ENCODE peak calls at places on chromosomes 3 and 15, in eight cellular contexts. A, I, W, J, V, R, O and L are unnamed samples.

GRCh38 chr3:195774917-195775316 is 36.8 kb downstream of the MUC4 start:
- DNase-seq in I (peak), R (no peak), J (no peak), A (peak), V (no peak), W (no peak), O (peak), L (peak)

GRCh38 chr3:177466076-177466475 is 268.8 kb upstream of the TBL1XR1 start:
- DNase-seq in W (no peak), J (no peak), V (peak), I (no peak), A (no peak), O (no peak), R (no peak), L (peak)

GRCh38 chr15:66124626-66125025 is 128.9 kb downstream of the MEGF11 start:
- DNase-seq in O (no peak), I (no peak), W (no peak), R (no peak), A (no peak), V (no peak), J (no peak), L (no peak)

GRCh38 chr3:100023150-100023549 is 91.2 kb downstream of the FILIP1L start:
- DNase-seq in A (no peak), O (peak), I (no peak), W (no peak), R (no peak), V (peak), J (no peak), L (no peak)

GRCh38 chr3:123031051-123031450 is 3.5 kb upstream of the SEMA5B start:
- DNase-seq in A (no peak), W (no peak), J (no peak), O (no peak), I (no peak), V (no peak), R (no peak), L (no peak)

GRCh38 chr3:39592306-39592705 is 124.8 kb downstream of the MOBP start:
- DNase-seq in R (no peak), A (no peak), V (no peak), O (no peak), I (no peak), J (no peak), W (no peak), L (no peak)

GRCh38 chr15:89772933-89773583 is 3.1 kb upstream of the MESP2 start:
- DNase-seq in A (peak), R (no peak), W (no peak), V (peak), O (peak), I (no peak), J (no peak), L (peak)

GRCh38 chr15:81050259-81050658 is 49.5 kb downstream of the TLNRD1 start:
- DNase-seq in A (no peak), W (no peak), R (no peak), O (no peak), I (no peak), J (no peak), V (no peak), L (no peak)

GRCh38 chr15:68412218-68412617 is 19.7 kb downstream of the ITGA11 start:
- DNase-seq in I (no peak), V (no peak), O (no peak), W (no peak), R (peak), J (no peak), A (no peak), L (no peak)

GRCh38 chr3:66536791-66537190 is 36.0 kb upstream of the LRIG1 start:
- DNase-seq in A (no peak), W (no peak), V (no peak), J (no peak), R (no peak), O (no peak), I (no peak), L (no peak)

GRCh38 chr3:16508591-16508995 is 4.9 kb downstream of the RFTN1 start:
- DNase-seq in A (no peak), R (no peak), V (peak), J (no peak), W (no peak), O (no peak), I (no peak), L (peak)

GRCh38 chr3:112734718-112735350 is 93.9 kb upstream of the CCDC80 start:
- DNase-seq in R (no peak), J (no peak), A (peak), O (peak), W (no peak), I (peak), V (peak), L (peak)

GRCh38 chr15:27853624-27854455 is 245.3 kb downstream of the OCA2 start:
- DNase-seq in V (no peak), R (peak), W (no peak), J (no peak), I (no peak), O (no peak), A (no peak), L (no peak)

GRCh38 chr3:101155828-101156227 is 162.6 kb upstream of the ABI3BP start:
- DNase-seq in J (no peak), O (no peak), A (peak), I (no peak), W (no peak), R (no peak), V (no peak), L (no peak)

GRCh38 chr3:151925876-151926275 is 52.4 kb downstream of the SUCNR1 start:
- DNase-seq in O (peak), J (no peak), I (no peak), V (peak), A (peak), W (no peak), R (no peak), L (peak)

GRCh38 chr3:93861021-93861420 is 112.7 kb downstream of the PROS1 start:
- DNase-seq in R (no peak), J (no peak), A (no peak), O (no peak), I (no peak), W (no peak), V (no peak), L (no peak)

GRCh38 chr3:36864180-36865053 is 80.4 kb downstream of the TRANK1 start:
- DNase-seq in V (no peak), R (no peak), A (no peak), O (no peak), I (no peak), W (no peak), J (no peak), L (peak)

GRCh38 chr3:58271901-58272501 is 34.0 kb upstream of the RPP14 start:
- DNase-seq in W (peak), I (no peak), A (peak), R (no peak), V (peak), O (peak), J (no peak), L (peak)

GRCh38 chr3:194539498-194539897 is 52.7 kb upstream of the ATP13A3 start:
- DNase-seq in R (no peak), O (no peak), I (no peak), W (no peak), V (no peak), A (no peak), J (no peak), L (no peak)

GRCh38 chr15:79431636-79432344 is at the start of gene MINAR1:
- DNase-seq in I (no peak), R (no peak), V (peak), O (peak), W (no peak), A (peak), J (no peak), L (peak)

GRCh38 chr3:29560031-29560430 is 279.2 kb downstream of the RBMS3 start:
- DNase-seq in W (no peak), J (no peak), R (no peak), V (no peak), A (no peak), I (no peak), O (no peak), L (no peak)

GRCh38 chr15:23644829-23645228 is 2.8 kb downstream of the MAGEL2 start:
- DNase-seq in I (no peak), O (no peak), W (no peak), J (no peak), V (no peak), A (no peak), R (no peak), L (no peak)

GRCh38 chr15:36499751-36500389 is 79.6 kb upstream of the CDIN1 start:
- DNase-seq in O (no peak), A (peak), V (peak), R (no peak), I (no peak), W (no peak), J (no peak), L (peak)

GRCh38 chr15:45795487-45796069 is 160.7 kb downstream of the SQOR start:
- DNase-seq in W (no peak), A (peak), O (peak), J (no peak), I (peak), R (no peak), V (no peak), L (peak)

GRCh38 chr3:100725935-100726334 is 16.6 kb downstream of the TFG start:
- DNase-seq in O (no peak), A (no peak), R (no peak), I (peak), J (no peak), W (peak), V (no peak), L (no peak)

DNA sequence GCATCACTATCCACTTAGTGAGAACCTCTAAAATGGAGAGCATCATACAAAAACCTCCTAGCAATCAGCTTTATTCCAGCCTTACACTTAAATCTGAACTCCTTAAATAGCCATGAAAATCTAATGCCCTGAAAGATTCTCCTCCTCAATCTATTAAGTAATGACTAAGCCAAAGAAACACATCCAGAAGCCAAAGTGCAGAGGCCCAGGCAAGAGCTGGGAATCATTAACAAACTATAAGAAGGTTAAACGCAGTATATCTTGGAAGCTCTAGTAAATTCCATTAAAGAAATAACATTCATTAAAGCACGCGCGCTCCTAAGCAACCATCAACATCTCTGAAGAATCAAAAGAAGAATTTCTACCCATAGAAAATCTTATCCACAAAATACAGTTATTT is 29.5 kb downstream of the MB21D2 start:
- DNase-seq in W (no peak), I (peak), A (no peak), V (peak), J (no peak), O (no peak), R (no peak), L (no peak)
- H3K4me3 ChIP-seq in W (no peak), I (no peak), A (no peak), V (no peak), J (no peak), O (no peak), R (no peak), L (no peak)

DNA sequence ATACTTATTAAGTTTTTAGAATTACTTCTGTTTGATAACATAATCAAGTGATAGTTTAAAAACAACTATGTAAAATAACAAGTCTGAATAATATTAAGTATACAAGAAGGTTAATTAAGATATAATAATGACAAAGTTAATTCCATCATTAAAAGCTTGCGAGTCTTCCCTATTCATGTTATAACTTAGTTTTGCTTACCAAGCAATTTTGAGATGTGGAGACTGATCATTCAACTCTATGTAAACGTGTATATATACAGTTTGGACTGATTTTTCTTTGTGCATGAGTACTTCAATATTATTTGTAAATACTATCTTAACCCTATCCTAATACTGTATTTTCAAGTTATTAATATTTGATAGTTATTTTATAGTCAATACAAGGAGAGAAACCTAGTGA is 870.9 kb downstream of the GBE1 start:
- DNase-seq in R (no peak), V (no peak), W (no peak), O (no peak), A (no peak), J (no peak), I (no peak), L (no peak)
- H3K4me3 ChIP-seq in R (no peak), V (no peak), W (no peak), O (no peak), A (no peak), J (no peak), I (no peak), L (no peak)

GRCh38 chr15:43127752-43128151 is 5.6 kb upstream of the TMEM62 start:
- DNase-seq in R (no peak), I (peak), A (no peak), V (no peak), O (peak), J (no peak), W (no peak), L (no peak)

GRCh38 chr15:43121863-43122262 is 11.5 kb upstream of the TMEM62 start:
- DNase-seq in W (no peak), I (no peak), V (no peak), J (no peak), R (no peak), A (no peak), O (no peak), L (no peak)

GRCh38 chr15:43126358-43126757 is 7.0 kb upstream of the TMEM62 start:
- DNase-seq in O (no peak), A (no peak), I (peak), J (no peak), W (no peak), R (no peak), V (no peak), L (no peak)

GRCh38 chr15:43125095-43125661 is 8.2 kb upstream of the TMEM62 start:
- DNase-seq in V (no peak), I (peak), O (no peak), R (no peak), J (no peak), W (no peak), A (no peak), L (no peak)
- H3K4me3 ChIP-seq in V (no peak), I (no peak), O (no peak), R (no peak), J (no peak), W (no peak), A (no peak), L (no peak)

GRCh38 chr3:171753665-171754408 is 56.4 kb downstream of the PLD1 start:
- DNase-seq in R (no peak), W (no peak), J (no peak), A (peak), I (no peak), O (peak), V (peak), L (peak)
- H3K4me3 ChIP-seq in R (no peak), W (no peak), J (no peak), A (no peak), I (no peak), O (no peak), V (no peak), L (no peak)

GRCh38 chr15:78394981-78395619 is 42.9 kb upstream of the IREB2 start:
- DNase-seq in V (no peak), J (no peak), O (no peak), R (peak), W (no peak), A (no peak), I (no peak), L (no peak)
- H3K4me3 ChIP-seq in V (no peak), J (no peak), O (no peak), R (no peak), W (no peak), A (no peak), I (no peak), L (no peak)